ENCODE peak calls at places on chromosomes 5 and 9, in four cellular contexts. One of them, this sample, is unnamed.

GRCh38 chr5:134625559-134625958 is 7.1 kb downstream of the SAR1B start:
- DNase-seq in SK-N-SH: no peak
- DNase-seq in HepG2: no peak
- DNase-seq in K562: no peak
- DNase-seq in this sample: no peak

GRCh38 chr9:96071245-96072124 is 196.0 kb downstream of the ERCC6L2 start:
- DNase-seq in HepG2: peak
- DNase-seq in SK-N-SH: peak
- DNase-seq in K562: peak
- DNase-seq in this sample: peak

GRCh38 chr9:21841133-21841532 is 38.7 kb downstream of the MTAP start:
- DNase-seq in HepG2: no peak
- DNase-seq in SK-N-SH: no peak
- DNase-seq in K562: no peak
- DNase-seq in this sample: no peak

GRCh38 chr5:78518365-78519197 is 130.0 kb downstream of the LHFPL2 start:
- DNase-seq in SK-N-SH: no peak
- DNase-seq in HepG2: peak
- DNase-seq in K562: no peak
- DNase-seq in this sample: no peak

GRCh38 chr5:134590992-134591659 is 41.5 kb downstream of the SAR1B start:
- DNase-seq in K562: no peak
- DNase-seq in SK-N-SH: no peak
- DNase-seq in HepG2: peak
- DNase-seq in this sample: no peak

GRCh38 chr5:997711-998110 is 10.9 kb upstream of the NKD2 start:
- DNase-seq in K562: no peak
- DNase-seq in HepG2: no peak
- DNase-seq in SK-N-SH: no peak
- DNase-seq in this sample: peak

GRCh38 chr9:89806371-89807100 is 201.7 kb downstream of the GADD45G start:
- DNase-seq in K562: no peak
- DNase-seq in HepG2: no peak
- DNase-seq in SK-N-SH: no peak
- DNase-seq in this sample: no peak

GRCh38 chr5:143634689-143635088 is 177.3 kb upstream of the HMHB1 start:
- DNase-seq in HepG2: no peak
- DNase-seq in K562: no peak
- DNase-seq in SK-N-SH: no peak
- DNase-seq in this sample: no peak

GRCh38 chr9:1173211-1173610 is 123.1 kb downstream of the DMRT2 start:
- DNase-seq in SK-N-SH: no peak
- DNase-seq in K562: no peak
- DNase-seq in HepG2: peak
- DNase-seq in this sample: no peak

GRCh38 chr9:133708770-133709611 is 29.2 kb downstream of the SARDH start:
- DNase-seq in HepG2: no peak
- DNase-seq in K562: no peak
- DNase-seq in SK-N-SH: no peak
- DNase-seq in this sample: peak

GRCh38 chr9:101480386-101480785 is 44.8 kb upstream of the ALDOB start:
- DNase-seq in HepG2: no peak
- DNase-seq in SK-N-SH: no peak
- DNase-seq in K562: no peak
- DNase-seq in this sample: no peak

GRCh38 chr5:90640484-90641059 is 82.0 kb downstream of the ADGRV1 start:
- DNase-seq in K562: no peak
- DNase-seq in SK-N-SH: no peak
- DNase-seq in HepG2: no peak
- DNase-seq in this sample: no peak

GRCh38 chr5:55438931-55439477 is 95.8 kb downstream of the PLPP1 start:
- DNase-seq in K562: no peak
- DNase-seq in SK-N-SH: no peak
- DNase-seq in HepG2: peak
- DNase-seq in this sample: no peak
- TF ChIP-seq FOXJ3 in K562: no peak
- TF ChIP-seq FOXJ3 in SK-N-SH: no peak
- TF ChIP-seq FOXJ3 in HepG2: no peak
- TF ChIP-seq FOXJ3 in this sample: no peak

DNA sequence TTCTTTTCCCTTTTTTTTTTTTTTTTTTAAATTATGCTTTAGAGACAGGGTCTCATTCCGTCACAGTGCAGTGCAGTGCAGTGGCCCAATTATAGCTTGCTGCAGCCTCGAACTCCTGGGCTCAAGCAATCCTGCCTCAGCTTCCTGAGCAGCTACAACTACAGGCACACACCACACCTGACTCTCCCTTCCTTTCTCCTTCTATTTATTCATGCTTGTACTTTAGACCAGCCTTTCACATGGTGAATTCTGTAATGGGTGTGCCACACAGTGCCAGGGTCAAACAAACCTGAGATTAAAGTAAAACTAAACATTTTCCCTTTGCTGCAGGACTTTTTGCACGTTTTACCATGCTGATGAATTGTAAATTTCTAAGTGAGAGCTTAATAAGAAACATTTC is 8.0 kb downstream of the SH3RF2 start:
- DNase-seq in K562: no peak
- DNase-seq in HepG2: peak
- DNase-seq in SK-N-SH: no peak
- DNase-seq in this sample: no peak
- TF ChIP-seq FOXJ3 in K562: no peak
- TF ChIP-seq FOXJ3 in HepG2: no peak
- TF ChIP-seq FOXJ3 in SK-N-SH: no peak
- TF ChIP-seq FOXJ3 in this sample: no peak

GRCh38 chr5:176542596-176543427 is 5.6 kb upstream of the RNF44 start:
- DNase-seq in HepG2: no peak
- DNase-seq in SK-N-SH: peak
- DNase-seq in K562: peak
- DNase-seq in this sample: peak
- TF ChIP-seq FOXJ3 in HepG2: no peak
- TF ChIP-seq FOXJ3 in SK-N-SH: no peak
- TF ChIP-seq FOXJ3 in K562: no peak
- TF ChIP-seq FOXJ3 in this sample: no peak

GRCh38 chr9:5787759-5788329 is 45.1 kb downstream of the ERMP1 start:
- DNase-seq in K562: no peak
- DNase-seq in SK-N-SH: no peak
- DNase-seq in HepG2: no peak
- DNase-seq in this sample: no peak

GRCh38 chr9:5787220-5787619 is 45.7 kb downstream of the ERMP1 start:
- DNase-seq in HepG2: no peak
- DNase-seq in K562: no peak
- DNase-seq in SK-N-SH: no peak
- DNase-seq in this sample: no peak

GRCh38 chr9:5783982-5784381 is 48.9 kb downstream of the ERMP1 start:
- DNase-seq in SK-N-SH: no peak
- DNase-seq in HepG2: peak
- DNase-seq in K562: no peak
- DNase-seq in this sample: no peak

GRCh38 chr9:5786370-5787127 is 46.4 kb downstream of the ERMP1 start:
- DNase-seq in SK-N-SH: no peak
- DNase-seq in HepG2: no peak
- DNase-seq in K562: no peak
- DNase-seq in this sample: no peak

DNA sequence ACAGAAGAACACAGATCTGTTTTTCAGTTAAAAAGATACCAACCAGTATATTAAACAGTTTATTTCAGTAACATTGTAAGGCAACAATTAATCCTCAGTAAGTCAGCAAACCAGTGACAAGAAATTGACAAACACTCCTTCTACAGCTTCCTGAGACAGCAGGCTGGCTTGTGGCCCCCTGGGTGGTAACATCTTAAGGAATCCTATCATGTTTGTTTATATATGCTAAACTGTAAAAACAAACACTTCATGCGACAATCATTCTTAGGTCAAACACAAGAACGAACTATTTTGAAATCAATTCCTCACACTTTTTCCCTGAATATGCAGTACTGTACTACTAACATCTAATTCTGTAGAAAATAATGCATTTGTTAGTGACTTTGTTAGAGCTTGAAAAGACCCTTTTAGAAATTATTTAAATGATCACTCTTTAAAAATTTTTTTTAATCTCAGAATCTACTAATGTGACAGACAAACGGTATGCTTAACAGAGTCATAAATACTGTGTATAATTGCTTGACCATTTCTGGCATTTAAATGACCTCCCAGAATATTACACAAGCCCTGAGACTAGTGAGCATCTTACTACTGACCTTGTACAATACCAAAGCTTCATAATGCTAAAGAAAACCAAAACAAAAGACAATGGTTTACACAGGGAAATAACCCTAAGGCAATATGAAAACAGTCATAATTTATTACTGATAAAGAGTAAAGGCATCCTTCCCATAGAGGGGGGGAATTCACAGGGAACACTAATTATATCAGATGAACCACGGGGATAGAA is 48.2 kb downstream of the ERMP1 start:
- DNase-seq in HepG2: no peak
- DNase-seq in SK-N-SH: no peak
- DNase-seq in K562: no peak
- DNase-seq in this sample: no peak
- TF ChIP-seq FOXJ3 in HepG2: no peak
- TF ChIP-seq FOXJ3 in SK-N-SH: no peak
- TF ChIP-seq FOXJ3 in K562: no peak
- TF ChIP-seq FOXJ3 in this sample: no peak

This sample was measured in WTC11.